ENCODE peak calls at places on chromosomes 16 and 17, in five cellular contexts. One of them, this sample, is unnamed.
A peak's percentile ranks its signal among the peaks of the same experiment; 100 is the strongest.

GRCh38 chr16:19245326-19245925 is 40.1 kb upstream of the CLEC19A start:
- DNase-seq in spleen: no peak
- DNase-seq in MM.1S: no peak
- DNase-seq in heart right ventricle: no peak
- DNase-seq in GM23338: peak; percentile 12
- DNase-seq in this sample: no peak

GRCh38 chr17:12231027-12231682 is 210.5 kb downstream of the MAP2K4 start:
- DNase-seq in spleen: no peak
- DNase-seq in MM.1S: no peak
- DNase-seq in heart right ventricle: no peak
- DNase-seq in GM23338: no peak
- DNase-seq in this sample: no peak

GRCh38 chr17:68455756-68456528 is 1.4 kb downstream of the WIPI1 start:
- DNase-seq in spleen: no peak
- DNase-seq in MM.1S: no peak
- DNase-seq in heart right ventricle: no peak
- DNase-seq in GM23338: no peak
- DNase-seq in this sample: no peak

GRCh38 chr17:64203630-64204029 is 59.4 kb downstream of the TEX2 start:
- DNase-seq in spleen: no peak
- DNase-seq in MM.1S: no peak
- DNase-seq in heart right ventricle: no peak
- DNase-seq in GM23338: no peak
- DNase-seq in this sample: no peak

GRCh38 chr17:4968166-4968915 is 724 bp upstream of the SPAG7 start:
- DNase-seq in spleen: peak; percentile 86
- DNase-seq in MM.1S: no peak
- DNase-seq in heart right ventricle: no peak
- DNase-seq in GM23338: peak; percentile 59
- DNase-seq in this sample: peak; percentile 45

GRCh38 chr17:82064433-82065192 is 991 bp downstream of the DUS1L start:
- DNase-seq in spleen: no peak
- DNase-seq in MM.1S: peak; percentile 81
- DNase-seq in heart right ventricle: no peak
- DNase-seq in GM23338: peak; percentile 24
- DNase-seq in this sample: no peak

GRCh38 chr17:7017827-7018200 is 5.0 kb upstream of the BCL6B start:
- DNase-seq in spleen: no peak
- DNase-seq in MM.1S: no peak
- DNase-seq in heart right ventricle: no peak
- DNase-seq in GM23338: no peak
- DNase-seq in this sample: no peak

GRCh38 chr17:35695613-35696012 is 35.8 kb upstream of the RASL10B start:
- DNase-seq in spleen: no peak
- DNase-seq in MM.1S: no peak
- DNase-seq in heart right ventricle: no peak
- DNase-seq in GM23338: peak; percentile 14
- DNase-seq in this sample: no peak

GRCh38 chr17:15892679-15893332 is 52.1 kb upstream of the ADORA2B start:
- DNase-seq in spleen: no peak
- DNase-seq in MM.1S: no peak
- DNase-seq in heart right ventricle: no peak
- DNase-seq in GM23338: no peak
- DNase-seq in this sample: no peak

GRCh38 chr17:82974136-82974952 is 105.1 kb upstream of the METRNL start:
- DNase-seq in spleen: no peak
- DNase-seq in MM.1S: no peak
- DNase-seq in heart right ventricle: no peak
- DNase-seq in GM23338: no peak
- DNase-seq in this sample: peak; percentile 38

GRCh38 chr17:72602517-72603345 is 481.9 kb downstream of the SOX9 start:
- DNase-seq in spleen: no peak
- DNase-seq in MM.1S: peak; percentile 92
- DNase-seq in heart right ventricle: no peak
- DNase-seq in GM23338: peak; percentile 90
- DNase-seq in this sample: no peak

GRCh38 chr17:13420294-13421277 is 181.1 kb downstream of the HS3ST3A1 start:
- DNase-seq in spleen: no peak
- DNase-seq in MM.1S: no peak
- DNase-seq in heart right ventricle: no peak
- DNase-seq in GM23338: no peak
- DNase-seq in this sample: no peak

GRCh38 chr16:89324056-89325010 is 106.8 kb downstream of the ZNF778 start:
- DNase-seq in spleen: peak; percentile 68
- DNase-seq in MM.1S: no peak
- DNase-seq in heart right ventricle: no peak
- DNase-seq in GM23338: no peak
- DNase-seq in this sample: no peak

GRCh38 chr17:40953876-40954275 is 12.9 kb downstream of the KRT39 start:
- DNase-seq in spleen: no peak
- DNase-seq in MM.1S: no peak
- DNase-seq in heart right ventricle: no peak
- DNase-seq in GM23338: no peak
- DNase-seq in this sample: no peak

GRCh38 chr16:56916571-56917403 is 15.2 kb upstream of the HERPUD1 start:
- DNase-seq in spleen: no peak
- DNase-seq in MM.1S: peak; percentile 94
- DNase-seq in heart right ventricle: no peak
- DNase-seq in GM23338: no peak
- DNase-seq in this sample: no peak

GRCh38 chr16:56923481-56923880 is 8.5 kb upstream of the HERPUD1 start:
- DNase-seq in spleen: no peak
- DNase-seq in MM.1S: no peak
- DNase-seq in heart right ventricle: no peak
- DNase-seq in GM23338: no peak
- DNase-seq in this sample: no peak

GRCh38 chr16:56918467-56919012 is 13.4 kb upstream of the HERPUD1 start:
- DNase-seq in spleen: no peak
- DNase-seq in MM.1S: no peak
- DNase-seq in heart right ventricle: no peak
- DNase-seq in GM23338: no peak
- DNase-seq in this sample: no peak

GRCh38 chr16:56919099-56919800 is 12.7 kb upstream of the HERPUD1 start:
- DNase-seq in spleen: no peak
- DNase-seq in MM.1S: no peak
- DNase-seq in heart right ventricle: no peak
- DNase-seq in GM23338: no peak
- DNase-seq in this sample: no peak

DNA sequence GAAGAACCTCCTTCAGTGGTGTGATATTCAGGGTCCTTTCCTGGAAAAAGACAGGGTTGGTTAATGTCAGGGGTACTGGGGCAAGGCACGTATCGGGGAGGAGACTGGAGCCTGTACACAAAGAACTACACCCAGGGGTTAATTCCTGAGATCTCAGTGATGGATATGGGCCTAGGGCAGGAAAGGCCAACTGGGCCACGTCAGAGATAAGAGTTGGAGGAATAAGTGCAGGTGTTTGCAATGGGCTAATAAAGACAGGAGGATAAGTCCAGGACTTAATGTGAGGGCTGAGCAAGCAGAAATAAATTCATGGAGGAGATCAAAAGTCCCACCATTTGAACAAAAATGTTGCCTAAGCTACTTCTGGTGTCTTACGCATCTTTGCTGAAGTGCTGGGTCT is 10.4 kb upstream of the HERPUD1 start:
- DNase-seq in spleen: no peak
- DNase-seq in MM.1S: no peak
- DNase-seq in heart right ventricle: no peak
- DNase-seq in GM23338: no peak
- DNase-seq in this sample: no peak
- TF ChIP-seq CTCF in spleen: no peak
- TF ChIP-seq CTCF in MM.1S: no peak
- TF ChIP-seq CTCF in heart right ventricle: no peak
- TF ChIP-seq CTCF in GM23338: no peak
- TF ChIP-seq CTCF in this sample: no peak

GRCh38 chr16:4866586-4866985 is 19.3 kb downstream of the UBN1 start:
- DNase-seq in spleen: no peak
- DNase-seq in MM.1S: no peak
- DNase-seq in heart right ventricle: no peak
- DNase-seq in GM23338: no peak
- DNase-seq in this sample: no peak

GRCh38 chr16:4862639-4863038 is 15.4 kb downstream of the UBN1 start:
- DNase-seq in spleen: no peak
- DNase-seq in MM.1S: no peak
- DNase-seq in heart right ventricle: no peak
- DNase-seq in GM23338: no peak
- DNase-seq in this sample: no peak

GRCh38 chr16:4864728-4865127 is 17.4 kb downstream of the UBN1 start:
- DNase-seq in spleen: no peak
- DNase-seq in MM.1S: no peak
- DNase-seq in heart right ventricle: no peak
- DNase-seq in GM23338: no peak
- DNase-seq in this sample: no peak

GRCh38 chr16:4868046-4868445 is 20.8 kb downstream of the UBN1 start:
- DNase-seq in spleen: no peak
- DNase-seq in MM.1S: no peak
- DNase-seq in heart right ventricle: no peak
- DNase-seq in GM23338: no peak
- DNase-seq in this sample: no peak

DNA sequence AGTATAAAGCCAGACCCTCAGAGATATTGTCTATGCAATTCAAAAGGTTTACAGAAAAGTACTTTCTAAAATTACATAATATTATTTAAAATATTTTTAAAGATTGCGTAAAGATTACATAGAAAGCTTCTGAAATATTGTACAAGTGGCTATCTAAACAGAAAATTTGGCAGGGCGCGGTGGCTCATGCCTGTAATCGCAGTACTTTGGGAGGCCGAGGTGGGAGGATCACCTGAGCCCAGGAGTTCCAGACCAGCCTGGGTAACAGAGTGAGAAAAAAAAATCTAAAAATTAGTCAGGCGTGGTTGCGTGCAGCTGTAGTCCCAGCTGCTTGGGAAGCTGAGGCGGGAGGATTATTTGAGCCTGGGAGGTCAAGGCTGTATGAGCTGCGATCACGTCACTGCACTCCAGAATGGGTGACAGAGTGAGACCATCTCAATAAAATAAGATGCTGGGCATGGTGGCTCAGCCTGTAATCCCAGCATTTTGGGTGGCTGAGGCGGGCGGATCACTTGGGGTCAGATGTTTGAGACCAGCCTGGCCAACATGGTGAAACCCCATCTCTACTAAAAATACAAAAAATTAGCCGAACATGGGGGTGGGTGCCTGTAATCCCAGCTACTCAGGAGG is 18.1 kb downstream of the UBN1 start:
- DNase-seq in spleen: no peak
- DNase-seq in MM.1S: no peak
- DNase-seq in heart right ventricle: no peak
- DNase-seq in GM23338: no peak
- DNase-seq in this sample: no peak
- TF ChIP-seq CTCF in spleen: no peak
- TF ChIP-seq CTCF in MM.1S: no peak
- TF ChIP-seq CTCF in heart right ventricle: no peak
- TF ChIP-seq CTCF in GM23338: no peak
- TF ChIP-seq CTCF in this sample: no peak

DNA sequence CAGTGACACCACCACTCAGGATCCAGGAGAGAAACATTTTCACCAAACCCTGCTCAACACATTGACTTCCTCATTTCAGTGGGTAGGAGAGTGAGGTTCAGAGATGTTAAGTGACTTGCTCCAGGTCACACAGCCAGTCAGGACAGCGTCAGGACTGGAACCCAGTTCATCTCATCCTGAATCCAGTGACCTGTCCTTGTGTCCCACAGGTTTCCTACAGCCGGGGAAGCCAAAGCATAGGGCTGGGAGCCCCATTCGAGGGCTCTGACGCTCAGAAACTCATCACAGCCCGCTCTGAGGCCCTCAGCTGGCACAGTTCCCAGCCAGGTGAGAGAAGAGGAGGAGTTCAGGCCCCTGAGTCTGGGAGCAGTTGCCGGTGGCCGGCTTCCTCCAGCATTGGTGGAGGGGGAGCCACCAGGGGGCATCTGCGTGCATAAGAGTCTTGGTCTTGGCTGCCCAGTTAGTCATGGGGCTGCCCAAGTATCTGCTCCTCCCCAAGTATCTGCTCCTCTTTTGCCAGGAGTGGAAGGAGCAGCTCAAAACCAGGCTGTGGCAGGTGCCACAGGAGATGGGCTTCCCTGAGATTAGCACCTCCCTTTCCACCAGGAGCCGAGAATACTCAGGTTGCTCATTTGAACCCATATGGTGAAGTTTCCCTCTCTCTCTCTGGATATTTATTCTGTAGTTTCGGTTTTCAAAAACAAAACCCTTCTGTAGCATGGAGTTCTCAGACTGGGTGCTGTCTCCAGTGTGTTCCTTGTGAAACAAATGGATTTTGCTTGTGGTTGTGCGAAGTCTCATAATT is 56.0 kb downstream of the TNFRSF13B start:
- DNase-seq in spleen: peak; percentile 84
- DNase-seq in MM.1S: peak; percentile 84
- DNase-seq in heart right ventricle: peak; percentile 53
- DNase-seq in GM23338: peak; percentile 84
- DNase-seq in this sample: peak; percentile 65
- TF ChIP-seq CTCF in spleen: peak; percentile 58
- TF ChIP-seq CTCF in MM.1S: peak; percentile 85
- TF ChIP-seq CTCF in heart right ventricle: peak; percentile 36
- TF ChIP-seq CTCF in GM23338: peak; percentile 71
- TF ChIP-seq CTCF in this sample: peak; percentile 47

GRCh38 chr16:30657866-30658730 is at the start of gene FBRS:
- DNase-seq in spleen: peak; percentile 100
- DNase-seq in MM.1S: peak; percentile 100
- DNase-seq in heart right ventricle: peak; percentile 100
- DNase-seq in GM23338: peak; percentile 100
- DNase-seq in this sample: peak; percentile 100

GRCh38 chr16:30656974-30657865 is 1.0 kb upstream of the FBRS start:
- DNase-seq in spleen: peak; percentile 77
- DNase-seq in MM.1S: peak; percentile 44
- DNase-seq in heart right ventricle: no peak
- DNase-seq in GM23338: no peak
- DNase-seq in this sample: no peak

GRCh38 chr16:30659507-30660423 is 1.5 kb downstream of the FBRS start:
- DNase-seq in spleen: peak; percentile 94
- DNase-seq in MM.1S: peak; percentile 28
- DNase-seq in heart right ventricle: peak; percentile 48
- DNase-seq in GM23338: peak; percentile 43
- DNase-seq in this sample: peak; percentile 74

GRCh38 chr16:30660424-30661251 is 2.4 kb downstream of the FBRS start:
- DNase-seq in spleen: peak; percentile 83
- DNase-seq in MM.1S: peak; percentile 85
- DNase-seq in heart right ventricle: no peak
- DNase-seq in GM23338: no peak
- DNase-seq in this sample: no peak

DNA sequence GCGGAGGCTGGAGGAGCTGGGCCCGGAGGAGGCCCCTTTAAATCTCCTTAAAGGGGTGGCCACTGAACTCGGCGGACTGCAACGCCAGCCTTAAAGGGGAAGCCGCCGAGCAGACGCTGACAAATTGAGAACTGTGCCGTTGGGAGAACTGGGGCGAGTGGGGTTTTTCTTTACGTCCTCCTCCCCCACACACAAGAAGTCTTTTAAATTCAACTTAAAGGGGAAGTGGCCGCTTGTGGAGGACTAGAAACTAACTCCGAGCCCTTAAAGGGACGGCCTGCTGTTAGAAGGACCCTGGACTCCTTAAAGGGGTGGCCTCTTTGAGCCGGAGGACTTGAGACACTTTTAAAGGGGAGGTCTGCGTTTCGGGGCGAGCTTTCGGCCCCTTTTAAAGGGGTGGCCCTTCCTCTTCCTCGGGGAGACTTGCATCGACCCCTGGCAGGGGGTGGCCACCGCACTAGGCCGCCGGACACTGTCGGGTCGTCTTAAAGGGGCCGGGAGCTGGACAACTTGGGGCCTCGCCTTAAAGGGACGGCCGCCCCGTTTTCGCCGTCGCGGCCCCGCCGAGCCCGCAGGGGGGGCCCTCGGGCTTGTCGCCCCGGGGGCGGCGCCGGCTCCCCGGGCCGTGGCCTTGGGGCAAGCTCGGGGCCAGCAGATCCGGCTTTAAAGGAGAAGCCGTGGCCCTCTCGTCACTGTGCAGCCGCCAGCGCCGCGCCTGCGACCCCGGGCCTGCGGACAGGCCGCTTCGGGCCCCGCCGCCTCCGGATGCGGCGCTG is 688 bp downstream of the FBRS start:
- DNase-seq in spleen: peak; percentile 95
- DNase-seq in MM.1S: peak; percentile 89
- DNase-seq in heart right ventricle: peak; percentile 80
- DNase-seq in GM23338: peak; percentile 94
- DNase-seq in this sample: peak; percentile 72
- TF ChIP-seq CTCF in spleen: peak; percentile 14
- TF ChIP-seq CTCF in MM.1S: peak; percentile 35
- TF ChIP-seq CTCF in heart right ventricle: peak; percentile 34
- TF ChIP-seq CTCF in GM23338: peak; percentile 16
- TF ChIP-seq CTCF in this sample: no peak